ENCODE peak calls at places on chromosomes 16 and 17, in six cellular contexts. One of them, this sample, is unnamed.

GRCh38 chr16:1150511-1150982 is 2.4 kb upstream of the CACNA1H start:
- DNase-seq in gastrocnemius medialis: no peak
- DNase-seq in transverse colon: no peak
- DNase-seq in GM12865: peak; percentile 2
- DNase-seq in MM.1S: peak; percentile 19
- DNase-seq in suprapubic skin: no peak
- DNase-seq in this sample: no peak

GRCh38 chr17:35895602-35896001 is 15.4 kb upstream of the CCL5 start:
- DNase-seq in gastrocnemius medialis: no peak
- DNase-seq in transverse colon: no peak
- DNase-seq in GM12865: no peak
- DNase-seq in MM.1S: no peak
- DNase-seq in suprapubic skin: no peak
- DNase-seq in this sample: no peak

GRCh38 chr16:15950167-15950854 is 895 bp downstream of the ABCC1 start:
- DNase-seq in gastrocnemius medialis: peak; percentile 39
- DNase-seq in transverse colon: peak; percentile 36
- DNase-seq in GM12865: peak; percentile 61
- DNase-seq in MM.1S: peak; percentile 44
- DNase-seq in suprapubic skin: no peak
- DNase-seq in this sample: peak; percentile 29

GRCh38 chr16:75111514-75112280 is 4.9 kb downstream of the LDHD start:
- DNase-seq in gastrocnemius medialis: no peak
- DNase-seq in transverse colon: no peak
- DNase-seq in GM12865: no peak
- DNase-seq in MM.1S: no peak
- DNase-seq in suprapubic skin: no peak
- DNase-seq in this sample: peak; percentile 43

GRCh38 chr17:56798916-56799315 is 34.8 kb downstream of the C17orf67 start:
- DNase-seq in gastrocnemius medialis: no peak
- DNase-seq in transverse colon: no peak
- DNase-seq in GM12865: no peak
- DNase-seq in MM.1S: peak; percentile 54
- DNase-seq in suprapubic skin: no peak
- DNase-seq in this sample: no peak

GRCh38 chr17:19502517-19502916 is 31.1 kb upstream of the SLC47A1 start:
- DNase-seq in gastrocnemius medialis: no peak
- DNase-seq in transverse colon: no peak
- DNase-seq in GM12865: peak; percentile 16
- DNase-seq in MM.1S: no peak
- DNase-seq in suprapubic skin: no peak
- DNase-seq in this sample: no peak

GRCh38 chr17:70054961-70055360 is 20.1 kb upstream of the KCNJ16 start:
- DNase-seq in gastrocnemius medialis: no peak
- DNase-seq in transverse colon: no peak
- DNase-seq in GM12865: no peak
- DNase-seq in MM.1S: no peak
- DNase-seq in suprapubic skin: no peak
- DNase-seq in this sample: no peak

GRCh38 chr16:9419161-9419560 is 327.7 kb downstream of the HAPSTR1 start:
- DNase-seq in gastrocnemius medialis: no peak
- DNase-seq in transverse colon: no peak
- DNase-seq in GM12865: no peak
- DNase-seq in MM.1S: no peak
- DNase-seq in suprapubic skin: no peak
- DNase-seq in this sample: no peak

GRCh38 chr17:76575570-76575969 is 10.1 kb downstream of the ST6GALNAC2 start:
- DNase-seq in gastrocnemius medialis: no peak
- DNase-seq in transverse colon: no peak
- DNase-seq in GM12865: no peak
- DNase-seq in MM.1S: no peak
- DNase-seq in suprapubic skin: no peak
- DNase-seq in this sample: no peak

GRCh38 chr17:40813804-40814203 is 8.6 kb downstream of the KRT10 start:
- DNase-seq in gastrocnemius medialis: no peak
- DNase-seq in transverse colon: no peak
- DNase-seq in GM12865: no peak
- DNase-seq in MM.1S: no peak
- DNase-seq in suprapubic skin: no peak
- DNase-seq in this sample: no peak

GRCh38 chr17:33602981-33603380 is 309.9 kb upstream of the ASIC2 start:
- DNase-seq in gastrocnemius medialis: no peak
- DNase-seq in transverse colon: no peak
- DNase-seq in GM12865: peak; percentile 17
- DNase-seq in MM.1S: no peak
- DNase-seq in suprapubic skin: no peak
- DNase-seq in this sample: no peak

GRCh38 chr17:81840826-81841778 is 6.3 kb upstream of the PPP1R27 start:
- DNase-seq in gastrocnemius medialis: peak; percentile 88
- DNase-seq in transverse colon: no peak
- DNase-seq in GM12865: no peak
- DNase-seq in MM.1S: no peak
- DNase-seq in suprapubic skin: no peak
- DNase-seq in this sample: no peak

GRCh38 chr17:29581583-29582253 is 7.7 kb downstream of the GIT1 start:
- DNase-seq in gastrocnemius medialis: no peak
- DNase-seq in transverse colon: no peak
- DNase-seq in GM12865: no peak
- DNase-seq in MM.1S: no peak
- DNase-seq in suprapubic skin: no peak
- DNase-seq in this sample: no peak

GRCh38 chr16:7392206-7392605 is 59.6 kb downstream of the RBFOX1 start:
- DNase-seq in gastrocnemius medialis: no peak
- DNase-seq in transverse colon: no peak
- DNase-seq in GM12865: no peak
- DNase-seq in MM.1S: no peak
- DNase-seq in suprapubic skin: no peak
- DNase-seq in this sample: no peak

GRCh38 chr16:84611041-84611440 is 6.8 kb downstream of the COTL1 start:
- DNase-seq in gastrocnemius medialis: no peak
- DNase-seq in transverse colon: no peak
- DNase-seq in GM12865: no peak
- DNase-seq in MM.1S: no peak
- DNase-seq in suprapubic skin: no peak
- DNase-seq in this sample: no peak

GRCh38 chr17:67243284-67243683 is 1.7 kb downstream of the HELZ start:
- DNase-seq in gastrocnemius medialis: no peak
- DNase-seq in transverse colon: no peak
- DNase-seq in GM12865: no peak
- DNase-seq in MM.1S: no peak
- DNase-seq in suprapubic skin: no peak
- DNase-seq in this sample: no peak
- H3K4me3 ChIP-seq in gastrocnemius medialis: peak overlapping the region; percentile 78
- H3K4me3 ChIP-seq in transverse colon: peak overlapping the region; percentile 93
- H3K4me3 ChIP-seq in GM12865: peak overlapping the region; percentile 96
- H3K4me3 ChIP-seq in MM.1S: peak overlapping the region; percentile 92
- H3K4me3 ChIP-seq in suprapubic skin: peak overlapping the region; percentile 94
- H3K4me3 ChIP-seq in this sample: no peak overlapping the region

GRCh38 chr17:8894189-8894611 is 26.7 kb upstream of the PIK3R6 start:
- DNase-seq in gastrocnemius medialis: no peak
- DNase-seq in transverse colon: peak; percentile 5
- DNase-seq in GM12865: no peak
- DNase-seq in MM.1S: no peak
- DNase-seq in suprapubic skin: peak; percentile 53
- DNase-seq in this sample: no peak
- H3K4me3 ChIP-seq in gastrocnemius medialis: no peak overlapping the region
- H3K4me3 ChIP-seq in transverse colon: no peak overlapping the region
- H3K4me3 ChIP-seq in GM12865: no peak overlapping the region
- H3K4me3 ChIP-seq in MM.1S: peak overlapping the region; percentile 49
- H3K4me3 ChIP-seq in suprapubic skin: no peak overlapping the region
- H3K4me3 ChIP-seq in this sample: no peak overlapping the region

DNA sequence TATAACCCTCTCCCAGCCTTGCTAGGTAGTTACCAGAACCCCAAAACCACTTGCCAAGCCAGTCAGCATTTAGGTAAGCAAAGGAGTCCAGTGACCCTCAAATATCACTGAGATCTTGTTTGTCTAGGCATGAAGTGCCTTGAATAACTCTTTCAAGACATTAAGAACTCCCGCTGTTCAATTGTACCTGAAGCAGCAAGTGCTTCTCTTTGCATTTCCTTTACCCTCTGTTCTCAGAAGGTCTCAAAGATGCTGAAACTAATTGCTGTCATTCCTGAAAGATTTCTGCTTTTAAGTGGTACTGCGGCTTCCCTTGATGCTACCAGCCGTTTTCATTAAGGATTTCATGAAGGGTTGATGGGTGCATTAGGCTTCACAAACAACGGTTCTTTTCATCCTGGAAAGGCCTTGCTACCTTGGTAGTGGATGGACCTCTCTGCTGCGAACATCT is 142.7 kb downstream of the PITPNC1 start:
- DNase-seq in gastrocnemius medialis: no peak
- DNase-seq in transverse colon: no peak
- DNase-seq in GM12865: no peak
- DNase-seq in MM.1S: no peak
- DNase-seq in suprapubic skin: no peak
- DNase-seq in this sample: no peak
- H3K4me3 ChIP-seq in gastrocnemius medialis: no peak overlapping the region
- H3K4me3 ChIP-seq in transverse colon: no peak overlapping the region
- H3K4me3 ChIP-seq in GM12865: peak overlapping the region; percentile 29
- H3K4me3 ChIP-seq in MM.1S: no peak overlapping the region
- H3K4me3 ChIP-seq in suprapubic skin: no peak overlapping the region
- H3K4me3 ChIP-seq in this sample: no peak overlapping the region

GRCh38 chr17:45224671-45225050 is 3.0 kb downstream of the FMNL1 start:
- DNase-seq in gastrocnemius medialis: no peak
- DNase-seq in transverse colon: no peak
- DNase-seq in GM12865: peak; percentile 34
- DNase-seq in MM.1S: peak; percentile 21
- DNase-seq in suprapubic skin: no peak
- DNase-seq in this sample: no peak
- H3K4me3 ChIP-seq in gastrocnemius medialis: no peak overlapping the region
- H3K4me3 ChIP-seq in transverse colon: peak overlapping the region; percentile 54
- H3K4me3 ChIP-seq in GM12865: peak overlapping the region; percentile 96
- H3K4me3 ChIP-seq in MM.1S: peak overlapping the region; percentile 98
- H3K4me3 ChIP-seq in suprapubic skin: peak overlapping the region; percentile 81
- H3K4me3 ChIP-seq in this sample: no peak overlapping the region

GRCh38 chr17:72113751-72114150 is 7.1 kb upstream of the SOX9 start:
- DNase-seq in gastrocnemius medialis: no peak
- DNase-seq in transverse colon: no peak
- DNase-seq in GM12865: no peak
- DNase-seq in MM.1S: no peak
- DNase-seq in suprapubic skin: no peak
- DNase-seq in this sample: no peak

GRCh38 chr17:72110231-72110952 is 10.4 kb upstream of the SOX9 start:
- DNase-seq in gastrocnemius medialis: no peak
- DNase-seq in transverse colon: no peak
- DNase-seq in GM12865: no peak
- DNase-seq in MM.1S: no peak
- DNase-seq in suprapubic skin: no peak
- DNase-seq in this sample: no peak

GRCh38 chr17:72107100-72107499 is 13.7 kb upstream of the SOX9 start:
- DNase-seq in gastrocnemius medialis: no peak
- DNase-seq in transverse colon: no peak
- DNase-seq in GM12865: no peak
- DNase-seq in MM.1S: no peak
- DNase-seq in suprapubic skin: no peak
- DNase-seq in this sample: no peak

GRCh38 chr17:72111374-72111773 is 9.4 kb upstream of the SOX9 start:
- DNase-seq in gastrocnemius medialis: no peak
- DNase-seq in transverse colon: no peak
- DNase-seq in GM12865: no peak
- DNase-seq in MM.1S: no peak
- DNase-seq in suprapubic skin: no peak
- DNase-seq in this sample: no peak

GRCh38 chr17:72110953-72111339 is 9.9 kb upstream of the SOX9 start:
- DNase-seq in gastrocnemius medialis: no peak
- DNase-seq in transverse colon: peak; percentile 35
- DNase-seq in GM12865: no peak
- DNase-seq in MM.1S: no peak
- DNase-seq in suprapubic skin: no peak
- DNase-seq in this sample: no peak
- H3K4me3 ChIP-seq in gastrocnemius medialis: no peak overlapping the region
- H3K4me3 ChIP-seq in transverse colon: no peak overlapping the region
- H3K4me3 ChIP-seq in GM12865: no peak overlapping the region
- H3K4me3 ChIP-seq in MM.1S: no peak overlapping the region
- H3K4me3 ChIP-seq in suprapubic skin: peak overlapping the region; percentile 16
- H3K4me3 ChIP-seq in this sample: no peak overlapping the region

This sample was measured in uterus.